ENCODE peak calls at places on chromosome 22, in four cellular contexts. One of them, this sample, is unnamed. For H3K9me1, the result is how much of the 10 kb centered on the place peaks cover.

GRCh38 chr22:46589141-46589748 is 30.9 kb upstream of the GRAMD4 start:
- DNase-seq in endothelial cell of umbilical vein: no peak
- DNase-seq in K562: no peak
- DNase-seq in IMR-90: no peak
- DNase-seq in this sample: no peak

GRCh38 chr22:19039796-19040580 is 82.2 kb downstream of the DGCR2 start:
- DNase-seq in endothelial cell of umbilical vein: no peak
- DNase-seq in K562: no peak
- DNase-seq in IMR-90: no peak
- DNase-seq in this sample: no peak

GRCh38 chr22:23556026-23556620 is 24.0 kb downstream of the IGLL1 start:
- DNase-seq in K562: no peak
- DNase-seq in endothelial cell of umbilical vein: no peak
- DNase-seq in IMR-90: no peak
- DNase-seq in this sample: no peak

GRCh38 chr22:38203090-38203810 is 1.5 kb downstream of the MAFF start:
- DNase-seq in K562: peak
- DNase-seq in IMR-90: peak
- DNase-seq in endothelial cell of umbilical vein: peak
- DNase-seq in this sample: no peak

GRCh38 chr22:45136594-45136993 is 27.1 kb upstream of the NUP50 start:
- DNase-seq in endothelial cell of umbilical vein: no peak
- DNase-seq in IMR-90: no peak
- DNase-seq in K562: no peak
- DNase-seq in this sample: no peak

GRCh38 chr22:28002181-28002700 is 83.2 kb upstream of the PITPNB start:
- DNase-seq in IMR-90: no peak
- DNase-seq in endothelial cell of umbilical vein: no peak
- DNase-seq in K562: no peak
- DNase-seq in this sample: no peak

GRCh38 chr22:38441620-38442287 is 13.2 kb downstream of the KCNJ4 start:
- DNase-seq in K562: no peak
- DNase-seq in IMR-90: no peak
- DNase-seq in endothelial cell of umbilical vein: no peak
- DNase-seq in this sample: no peak

GRCh38 chr22:25626146-25626992 is 61.9 kb downstream of the GRK3 start:
- DNase-seq in IMR-90: no peak
- DNase-seq in K562: no peak
- DNase-seq in endothelial cell of umbilical vein: no peak
- DNase-seq in this sample: no peak

GRCh38 chr22:17007852-17008731 is at the start of gene GAB4:
- DNase-seq in K562: no peak
- DNase-seq in IMR-90: no peak
- DNase-seq in endothelial cell of umbilical vein: no peak
- DNase-seq in this sample: no peak

GRCh38 chr22:38788016-38788415 is 5.9 kb downstream of the DNAL4 start:
- DNase-seq in K562: no peak
- DNase-seq in IMR-90: peak
- DNase-seq in endothelial cell of umbilical vein: peak
- DNase-seq in this sample: no peak

GRCh38 chr22:46390652-46391301 is 55.3 kb downstream of the TRMU start:
- DNase-seq in K562: peak
- DNase-seq in endothelial cell of umbilical vein: peak
- DNase-seq in IMR-90: peak
- DNase-seq in this sample: no peak

GRCh38 chr22:28817919-28818859 is 17.8 kb upstream of the XBP1 start:
- DNase-seq in IMR-90: no peak
- DNase-seq in K562: no peak
- DNase-seq in endothelial cell of umbilical vein: no peak
- DNase-seq in this sample: no peak

GRCh38 chr22:47011131-47011854 is 248.8 kb downstream of the TBC1D22A start:
- DNase-seq in K562: no peak
- DNase-seq in IMR-90: no peak
- DNase-seq in endothelial cell of umbilical vein: no peak
- DNase-seq in this sample: no peak

GRCh38 chr22:28810839-28811491 is 10.6 kb upstream of the XBP1 start:
- DNase-seq in endothelial cell of umbilical vein: peak
- DNase-seq in IMR-90: no peak
- DNase-seq in K562: no peak
- DNase-seq in this sample: no peak

GRCh38 chr22:23789638-23790037 is 2.9 kb downstream of the SMARCB1 start:
- DNase-seq in IMR-90: no peak
- DNase-seq in endothelial cell of umbilical vein: no peak
- DNase-seq in K562: no peak
- DNase-seq in this sample: no peak

GRCh38 chr22:46674367-46674781 is 54.2 kb downstream of the GRAMD4 start:
- DNase-seq in endothelial cell of umbilical vein: peak
- DNase-seq in IMR-90: no peak
- DNase-seq in K562: no peak
- DNase-seq in this sample: no peak

GRCh38 chr22:40015346-40015976 is 20.7 kb downstream of the FAM83F start:
- DNase-seq in IMR-90: no peak
- DNase-seq in endothelial cell of umbilical vein: no peak
- DNase-seq in K562: no peak
- DNase-seq in this sample: no peak

GRCh38 chr22:45225732-45226560 is 14.7 kb downstream of the KIAA0930 start:
- DNase-seq in K562: no peak
- DNase-seq in endothelial cell of umbilical vein: no peak
- DNase-seq in IMR-90: peak
- DNase-seq in this sample: no peak

GRCh38 chr22:33919591-33920501 is at the start of gene LARGE1:
- DNase-seq in K562: peak
- DNase-seq in IMR-90: peak
- DNase-seq in endothelial cell of umbilical vein: no peak
- DNase-seq in this sample: no peak

GRCh38 chr22:36144886-36145541 is 15.5 kb downstream of the APOL3 start:
- DNase-seq in endothelial cell of umbilical vein: peak
- DNase-seq in IMR-90: peak
- DNase-seq in K562: peak
- DNase-seq in this sample: no peak

GRCh38 chr22:47041201-47042115 is 279.0 kb downstream of the TBC1D22A start:
- DNase-seq in IMR-90: no peak
- DNase-seq in endothelial cell of umbilical vein: no peak
- DNase-seq in K562: no peak
- DNase-seq in this sample: no peak

GRCh38 chr22:41092023-41092817 is at the start of gene EP300:
- DNase-seq in IMR-90: peak
- DNase-seq in K562: peak
- DNase-seq in endothelial cell of umbilical vein: peak
- DNase-seq in this sample: no peak

GRCh38 chr22:24411256-24412004 is 16.0 kb upstream of the ADORA2A start:
- DNase-seq in IMR-90: no peak
- DNase-seq in K562: no peak
- DNase-seq in endothelial cell of umbilical vein: no peak
- DNase-seq in this sample: no peak

GRCh38 chr22:38572065-38572464 is 2.1 kb upstream of the DMC1 start:
- DNase-seq in K562: peak
- DNase-seq in endothelial cell of umbilical vein: peak
- DNase-seq in IMR-90: peak
- DNase-seq in this sample: no peak

GRCh38 chr22:20319745-20320658 is at the start of gene DGCR6L:
- DNase-seq in IMR-90: peak
- DNase-seq in K562: peak
- DNase-seq in endothelial cell of umbilical vein: peak
- DNase-seq in this sample: peak
- H2AFZ ChIP-seq in IMR-90: peak
- H2AFZ ChIP-seq in K562: peak
- H2AFZ ChIP-seq in endothelial cell of umbilical vein: peak
- H2AFZ ChIP-seq in this sample: peak

DNA sequence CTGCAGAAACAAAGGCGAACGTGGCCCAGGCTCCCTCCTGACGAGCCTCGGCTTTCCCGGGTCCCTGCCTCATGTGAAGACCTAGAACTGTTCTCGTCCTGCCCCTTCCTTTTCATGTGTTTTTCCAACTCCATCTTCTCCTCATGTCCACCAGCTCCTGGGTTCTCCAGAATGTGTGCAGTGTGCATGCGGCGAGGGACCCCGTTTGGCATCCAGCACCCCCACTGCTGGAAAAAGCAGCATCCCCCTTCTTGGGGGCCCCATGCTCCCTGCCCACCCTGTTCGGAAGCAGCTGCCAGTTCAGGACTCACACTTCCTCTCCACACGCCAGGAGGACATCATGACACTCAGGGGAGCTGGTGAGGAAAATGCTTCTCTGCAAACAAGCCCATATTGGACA is 313.5 kb downstream of the BRD1 start:
- DNase-seq in IMR-90: no peak
- DNase-seq in K562: no peak
- DNase-seq in endothelial cell of umbilical vein: no peak
- DNase-seq in this sample: no peak
- H3K4me2 ChIP-seq in IMR-90: no peak
- H3K4me2 ChIP-seq in K562: no peak
- H3K4me2 ChIP-seq in endothelial cell of umbilical vein: no peak
- H3K4me2 ChIP-seq in this sample: no peak

DNA sequence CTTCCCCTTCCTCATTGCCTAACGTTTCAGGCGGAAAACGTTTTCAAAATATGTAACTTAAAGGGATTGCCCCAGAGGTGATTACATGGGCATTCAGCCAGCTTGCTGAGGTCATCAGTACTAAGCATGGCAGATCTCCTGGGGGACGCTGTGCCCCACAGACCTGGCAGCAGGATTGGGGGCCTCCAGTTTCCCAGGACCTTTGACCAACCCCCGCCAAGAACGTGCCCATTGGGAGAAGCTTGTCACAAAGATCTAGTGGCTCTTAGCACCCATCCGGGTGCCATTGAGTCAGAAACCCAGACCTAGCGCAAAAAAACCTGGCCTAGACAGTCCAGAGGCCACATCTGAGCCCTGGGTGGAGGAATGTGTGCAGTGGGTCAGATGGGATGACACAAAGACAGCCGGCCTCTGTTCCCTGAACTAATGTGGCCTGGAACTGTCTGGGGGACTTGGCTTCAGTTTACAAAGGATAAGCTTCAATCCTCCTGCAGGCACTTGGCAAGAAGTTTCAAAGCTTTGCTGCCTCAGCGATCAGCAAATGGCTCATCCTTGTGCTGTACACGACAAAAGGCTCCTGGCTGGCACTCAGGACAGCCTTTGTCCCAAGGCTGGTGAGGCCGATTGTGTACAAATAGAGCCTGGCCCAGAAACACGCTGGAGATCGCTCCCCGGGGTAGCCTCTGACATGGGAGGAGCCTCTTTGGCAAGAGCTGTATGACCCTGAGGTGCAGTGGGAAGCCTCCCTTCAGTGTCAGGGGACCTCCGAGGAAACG is 9.5 kb downstream of the C1QTNF6 start:
- DNase-seq in IMR-90: no peak
- DNase-seq in K562: no peak
- DNase-seq in endothelial cell of umbilical vein: peak
- DNase-seq in this sample: no peak
- H3K9me1 ChIP-seq in IMR-90: under half
- H3K9me1 ChIP-seq in K562: under half
- H3K9me1 ChIP-seq in endothelial cell of umbilical vein: under half
- H3K9me1 ChIP-seq in this sample: under half

GRCh38 chr22:43227231-43227630 is 40.3 kb upstream of the TTLL12 start:
- DNase-seq in K562: peak
- DNase-seq in IMR-90: no peak
- DNase-seq in endothelial cell of umbilical vein: no peak
- DNase-seq in this sample: no peak
- H2AFZ ChIP-seq in K562: no peak
- H2AFZ ChIP-seq in IMR-90: peak
- H2AFZ ChIP-seq in endothelial cell of umbilical vein: no peak
- H2AFZ ChIP-seq in this sample: no peak

DNA sequence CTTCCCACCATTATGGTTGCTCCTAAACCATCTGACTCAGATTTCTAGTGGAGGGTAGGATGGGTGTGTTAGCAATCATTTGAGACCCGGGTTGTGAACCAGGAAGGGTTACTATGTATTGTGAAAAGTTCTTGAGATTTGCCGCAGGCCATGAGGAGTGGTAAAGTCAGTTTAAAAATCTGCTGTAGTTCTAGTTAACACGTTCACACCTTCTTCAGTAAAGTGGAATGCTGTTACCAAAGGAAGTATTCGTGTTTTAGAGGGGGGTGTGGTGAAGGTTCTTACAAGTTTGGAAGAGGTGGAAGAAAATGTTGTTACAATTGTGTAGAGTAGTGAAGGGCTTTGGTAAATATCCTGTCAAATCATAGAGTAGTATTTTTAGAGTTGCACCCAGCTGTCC is 2.6 kb downstream of the MTMR3 start:
- DNase-seq in IMR-90: no peak
- DNase-seq in endothelial cell of umbilical vein: no peak
- DNase-seq in K562: no peak
- DNase-seq in this sample: no peak
- H3K4me2 ChIP-seq in IMR-90: peak
- H3K4me2 ChIP-seq in endothelial cell of umbilical vein: no peak
- H3K4me2 ChIP-seq in K562: no peak
- H3K4me2 ChIP-seq in this sample: peak

DNA sequence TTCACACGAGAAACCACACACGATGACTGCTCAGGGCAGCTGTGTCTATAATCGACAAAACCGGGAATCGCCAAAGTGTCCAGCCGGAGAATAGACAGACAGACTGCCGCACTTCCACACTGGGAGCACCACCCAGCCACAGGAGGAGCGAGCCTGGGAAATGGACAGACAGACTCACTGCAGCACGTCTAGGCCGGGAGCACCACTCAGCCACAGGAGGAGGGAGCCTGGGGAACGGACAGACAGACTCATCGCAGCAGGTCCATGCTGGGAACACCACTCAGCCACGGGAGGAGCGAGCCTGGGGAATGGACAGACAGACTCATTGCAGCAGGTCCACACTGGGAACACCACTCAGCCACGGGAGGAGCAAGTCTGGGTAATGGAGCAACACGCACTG is 137.2 kb downstream of the BRD1 start:
- DNase-seq in K562: no peak
- DNase-seq in IMR-90: no peak
- DNase-seq in endothelial cell of umbilical vein: no peak
- DNase-seq in this sample: no peak
- H3K9me1 ChIP-seq in K562: under half
- H3K9me1 ChIP-seq in IMR-90: under half
- H3K9me1 ChIP-seq in endothelial cell of umbilical vein: under half
- H3K9me1 ChIP-seq in this sample: under half